ENCODE peak calls at places on chromosomes 4 and X, in nine cellular contexts. A, N, R, B, Z, F, H, C and E are unnamed samples.

GRCh38 chr4:108651068-108651794 is 832 bp downstream of the OSTC start:
- DNase-seq in C (no peak), A (no peak), Z (no peak), B (no peak), F (peak; percentile 23), H (peak; percentile 37), R (peak; percentile 31), N (no peak), E (no peak)

GRCh38 chr4:123449780-123450179 is 53.2 kb downstream of the SPRY1 start:
- DNase-seq in H (peak; percentile 23), F (no peak), Z (no peak), N (no peak), A (no peak), B (no peak), R (no peak), C (no peak), E (no peak)

GRCh38 chr4:128309585-128309984 is 22.0 kb upstream of the PGRMC2 start:
- DNase-seq in A (no peak), B (no peak), N (no peak), C (no peak), Z (no peak), R (no peak), F (no peak), H (no peak), E (no peak)

GRCh38 chrX:49209434-49210251 is 9.7 kb upstream of the SYP start:
- DNase-seq in B (no peak), R (no peak), F (no peak), N (no peak), H (no peak), A (no peak), C (no peak), Z (no peak), E (peak; percentile 41)

GRCh38 chrX:110706446-110706845 is 89.2 kb downstream of the CHRDL1 start:
- DNase-seq in H (no peak), A (no peak), C (no peak), Z (no peak), B (no peak), F (no peak), R (no peak), N (no peak), E (no peak)

GRCh38 chrX:138014577-138014976 is 448.6 kb downstream of the ZIC3 start:
- DNase-seq in Z (no peak), B (no peak), C (no peak), N (no peak), A (no peak), F (no peak), R (no peak), H (no peak), E (no peak)

GRCh38 chr4:172095161-172095560 is 282.0 kb downstream of the GALNTL6 start:
- DNase-seq in C (no peak), Z (no peak), H (no peak), R (no peak), A (no peak), B (no peak), N (no peak), F (no peak), E (no peak)

GRCh38 chr4:158930573-158930972 is 161.7 kb downstream of the FNIP2 start:
- DNase-seq in R (no peak), C (no peak), F (no peak), Z (no peak), A (no peak), H (no peak), N (no peak), B (no peak), E (no peak)

GRCh38 chrX:40140706-40141499 is 43.1 kb upstream of the BCOR start:
- DNase-seq in N (no peak), C (no peak), A (no peak), Z (no peak), R (peak; percentile 46), F (no peak), B (no peak), H (no peak), E (no peak)

GRCh38 chr4:108540536-108540935 is 79.8 kb upstream of the RPL34 start:
- DNase-seq in N (no peak), Z (no peak), H (peak; percentile 64), C (no peak), B (no peak), F (no peak), A (no peak), R (no peak), E (no peak)

GRCh38 chr4:141077611-141078225 is 55.6 kb downstream of the RNF150 start:
- DNase-seq in B (no peak), F (no peak), R (no peak), Z (peak; percentile 25), C (no peak), N (no peak), H (no peak), A (no peak), E (no peak)

GRCh38 chr4:119207051-119207450 is 5.5 kb upstream of the USP53 start:
- DNase-seq in C (no peak), A (no peak), R (no peak), H (no peak), B (no peak), Z (no peak), N (no peak), F (no peak), E (no peak)

GRCh38 chrX:9207142-9207541 is 173.2 kb upstream of the FAM9B start:
- DNase-seq in F (no peak), C (no peak), N (no peak), B (no peak), H (no peak), Z (no peak), R (peak; percentile 21), A (no peak), E (no peak)

GRCh38 chr4:69823481-69824186 is 36.3 kb downstream of the SULT1E1 start:
- DNase-seq in Z (no peak), C (peak; percentile 66), A (no peak), N (peak; percentile 56), R (peak; percentile 20), B (peak; percentile 12), H (peak; percentile 48), F (no peak), E (no peak)